ENCODE peak calls at places on chromosomes 7 and 10, in eight cellular contexts. W is NCI-H1417 treated with DMSO at 0.1 percent for 48 hours; G is stimulated activated CD4-positive, alpha-beta T cell treated with anti-CD3 and anti-CD28 coated beads, Interleukin-15, amount 100 ng/mL, for 24 hours; U is GM20000; E is HTR-8/SVneo; H is right lobe of liver; R is iPS-NIHi11; X is lower leg skin. L is an unnamed sample.
A peak's percentile ranks its signal among the peaks of the same experiment; 100 is the strongest.

GRCh38 chr7:35752727-35753126 is 48.1 kb upstream of the SEPTIN7 start:
- DNase-seq in H (no peak), X (no peak), G (no peak), R (no peak), U (no peak), E (no peak), W (no peak), L (no peak)

GRCh38 chr10:69220041-69220451 is at the start of gene HKDC1:
- DNase-seq in X (no peak), G (no peak), H (peak; percentile 66), W (no peak), R (no peak), U (no peak), E (no peak), L (no peak)

GRCh38 chr7:50745835-50746234 is 36.9 kb downstream of the GRB10 start:
- DNase-seq in W (no peak), X (no peak), U (no peak), H (no peak), G (no peak), R (no peak), E (no peak), L (no peak)

GRCh38 chr7:27166475-27167169 is 1.3 kb upstream of the HOXA9 start:
- DNase-seq in X (no peak), G (no peak), E (no peak), U (no peak), R (no peak), W (no peak), H (no peak), L (no peak)

GRCh38 chr7:13989944-13990295 is 454 bp upstream of the ETV1 start:
- DNase-seq in R (no peak), G (no peak), U (peak; percentile 9), X (no peak), W (no peak), H (no peak), E (no peak), L (peak; percentile 11)

GRCh38 chr7:118731854-118732253 is 507.4 kb downstream of the ANKRD7 start:
- DNase-seq in X (no peak), W (no peak), G (no peak), U (no peak), R (peak; percentile 26), H (no peak), E (no peak), L (no peak)

GRCh38 chr10:127908958-127909267 is 2.0 kb downstream of the PTPRE start:
- DNase-seq in U (no peak), X (peak; percentile 62), G (no peak), H (no peak), R (no peak), E (no peak), W (no peak), L (no peak)

GRCh38 chr7:28748934-28749584 is 209.1 kb downstream of the TRIL start:
- DNase-seq in H (no peak), G (no peak), W (no peak), E (peak; percentile 43), U (no peak), R (no peak), X (peak; percentile 91), L (no peak)

GRCh38 chr10:82148764-82149163 is 273.8 kb downstream of the NRG3 start:
- DNase-seq in E (no peak), G (no peak), H (no peak), R (no peak), X (no peak), W (no peak), U (no peak), L (no peak)

GRCh38 chr7:96770758-96771157 is 61.1 kb upstream of the SEM1 start:
- DNase-seq in R (no peak), E (no peak), U (no peak), X (no peak), W (no peak), G (no peak), H (no peak), L (no peak)

GRCh38 chr7:131480384-131481315 is 75.8 kb downstream of the PODXL start:
- DNase-seq in X (no peak), U (no peak), H (no peak), E (peak; percentile 44), W (no peak), G (no peak), R (no peak), L (no peak)

GRCh38 chr7:152140067-152140466 is 114.6 kb downstream of the GALNT11 start:
- DNase-seq in X (no peak), H (no peak), R (no peak), G (no peak), W (no peak), E (no peak), U (no peak), L (no peak)

GRCh38 chr7:29194206-29194593 is 375 bp upstream of the CHN2 start:
- DNase-seq in R (peak; percentile 48), H (peak; percentile 57), G (peak; percentile 9), U (no peak), X (peak; percentile 85), E (no peak), W (no peak), L (no peak)

GRCh38 chr10:52740913-52741675 is 31.5 kb downstream of the MBL2 start:
- DNase-seq in G (peak; percentile 52), E (peak; percentile 39), U (peak; percentile 53), R (peak; percentile 90), W (no peak), X (no peak), H (peak; percentile 41), L (no peak)

GRCh38 chr10:125843603-125844329 is 20.4 kb downstream of the BCCIP start:
- DNase-seq in G (no peak), R (no peak), U (no peak), W (no peak), X (no peak), E (no peak), H (no peak), L (no peak)

GRCh38 chr10:103044942-103045489 is 126.9 kb downstream of the CNNM2 start:
- DNase-seq in R (no peak), U (no peak), X (no peak), W (no peak), H (no peak), G (no peak), E (no peak), L (no peak)

GRCh38 chr7:53877688-53878087 is 664.5 kb upstream of the VSTM2A start:
- DNase-seq in E (no peak), H (no peak), X (no peak), G (no peak), W (no peak), U (no peak), R (no peak), L (no peak)

GRCh38 chr7:134443396-134444070 is 15.4 kb downstream of the AKR1B1 start:
- DNase-seq in W (no peak), X (no peak), G (no peak), U (no peak), E (no peak), H (no peak), R (no peak), L (no peak)

GRCh38 chr7:91720255-91720937 is 160.1 kb downstream of the MTERF1 start:
- DNase-seq in E (no peak), X (no peak), U (no peak), R (no peak), H (no peak), W (no peak), G (no peak), L (no peak)

GRCh38 chr7:155581954-155582353 is 35.6 kb upstream of the CNPY1 start:
- DNase-seq in E (no peak), G (no peak), X (peak; percentile 43), W (no peak), H (no peak), U (no peak), R (no peak), L (no peak)

GRCh38 chr7:107694395-107694794 is 33.8 kb downstream of the SLC26A4 start:
- DNase-seq in R (no peak), U (no peak), H (no peak), E (no peak), W (no peak), X (no peak), G (no peak), L (no peak)

GRCh38 chr10:110388682-110389052 is 83.9 kb upstream of the SMNDC1 start:
- DNase-seq in U (no peak), W (no peak), E (no peak), H (no peak), G (no peak), X (no peak), R (no peak), L (no peak)

GRCh38 chr7:12581897-12582296 is 11.4 kb downstream of the SCIN start:
- DNase-seq in H (no peak), X (no peak), G (no peak), E (no peak), W (no peak), R (no peak), U (no peak), L (no peak)

GRCh38 chr7:84837405-84837804 is 349.5 kb downstream of the SEMA3D start:
- DNase-seq in W (no peak), X (no peak), G (no peak), H (no peak), E (peak; percentile 2), U (no peak), R (no peak), L (no peak)

GRCh38 chr7:76220185-76221057 is 18.7 kb downstream of the SRRM3 start:
- DNase-seq in U (no peak), E (no peak), R (peak; percentile 58), G (no peak), W (no peak), X (no peak), H (no peak), L (no peak)

GRCh38 chr10:77274046-77274795 is 363.4 kb downstream of the KCNMA1 start:
- DNase-seq in U (no peak), H (no peak), R (no peak), G (no peak), E (peak; percentile 41), X (no peak), W (no peak), L (no peak)

GRCh38 chr7:48299580-48300169 is 128.4 kb downstream of the ABCA13 start:
- DNase-seq in R (peak; percentile 58), W (peak; percentile 24), X (no peak), E (peak; percentile 42), G (peak; percentile 66), U (peak; percentile 58), H (peak; percentile 39), L (no peak)

GRCh38 chr10:86066696-86067095 is 299.9 kb downstream of the GRID1 start:
- DNase-seq in W (no peak), R (no peak), H (no peak), G (no peak), U (no peak), E (no peak), X (peak; percentile 39), L (no peak)

GRCh38 chr7:99665312-99665759 is 14.5 kb downstream of the CYP3A5 start:
- DNase-seq in W (no peak), G (no peak), R (no peak), H (no peak), E (no peak), U (no peak), X (no peak), L (no peak)

GRCh38 chr10:119025336-119025735 is 4.2 kb upstream of the NANOS1 start:
- DNase-seq in H (peak; percentile 58), G (no peak), U (no peak), W (no peak), E (no peak), X (no peak), R (peak; percentile 63), L (no peak)

GRCh38 chr7:120856621-120857352 is 1.2 kb downstream of the TSPAN12 start:
- DNase-seq in X (no peak), E (peak; percentile 15), W (no peak), R (peak; percentile 50), U (peak; percentile 83), G (peak; percentile 31), H (peak; percentile 63), L (peak; percentile 9)

GRCh38 chr7:107224858-107225257 is 56.1 kb downstream of the HBP1 start:
- DNase-seq in R (no peak), X (no peak), E (no peak), H (no peak), W (no peak), U (no peak), G (no peak), L (no peak)

GRCh38 chr10:47247190-47248059 is 52.6 kb upstream of the GDF10 start:
- DNase-seq in X (no peak), E (no peak), H (no peak), G (no peak), W (no peak), U (no peak), R (no peak), L (no peak)